ENCODE peak calls at places on chromosomes 5 and 9, in nine cellular contexts. V, P, S, D, Q, N, C, J and F are unnamed samples.

GRCh38 chr9:75658301-75658919 is 232.1 kb upstream of the PCSK5 start:
- DNase-seq in V (no peak), P (peak; percentile 1), S (no peak), D (no peak), Q (no peak), N (no peak), C (no peak), J (peak; percentile 8), F (no peak)

GRCh38 chr9:135341612-135342169 is 137.9 kb upstream of the PPP1R26 start:
- DNase-seq in V (no peak), P (no peak), S (no peak), D (no peak), Q (no peak), N (no peak), C (no peak), J (no peak), F (no peak)

GRCh38 chr9:92140754-92141143 is 25.5 kb upstream of the SPTLC1 start:
- DNase-seq in V (no peak), P (no peak), S (no peak), D (no peak), Q (no peak), N (no peak), C (no peak), J (no peak), F (no peak)

GRCh38 chr5:61423487-61424157 is 91.6 kb downstream of the ZSWIM6 start:
- DNase-seq in V (no peak), P (peak; percentile 40), S (no peak), D (no peak), Q (no peak), N (no peak), C (no peak), J (no peak), F (no peak)

GRCh38 chr5:12691330-12691729 is 787.1 kb upstream of the CTNND2 start:
- DNase-seq in V (no peak), P (no peak), S (no peak), D (no peak), Q (no peak), N (no peak), C (no peak), J (no peak), F (no peak)

GRCh38 chr9:110601098-110601497 is 21.6 kb upstream of the SVEP1 start:
- DNase-seq in V (no peak), P (no peak), S (no peak), D (no peak), Q (no peak), N (no peak), C (no peak), J (no peak), F (no peak)

GRCh38 chr5:10681605-10682428 is 79.2 kb downstream of the DAP start:
- DNase-seq in V (no peak), P (no peak), S (no peak), D (no peak), Q (no peak), N (no peak), C (peak; percentile 77), J (no peak), F (no peak)

GRCh38 chr5:173640166-173640804 is 23.8 kb upstream of the BOD1 start:
- DNase-seq in V (no peak), P (no peak), S (no peak), D (no peak), Q (no peak), N (no peak), C (peak; percentile 28), J (no peak), F (no peak)

GRCh38 chr9:76560481-76560891 is 101.5 kb downstream of the GCNT1 start:
- DNase-seq in V (no peak), P (no peak), S (no peak), D (no peak), Q (no peak), N (no peak), C (no peak), J (peak; percentile 84), F (no peak)

GRCh38 chr5:57626703-57627102 is 144.1 kb upstream of the ACTBL2 start:
- DNase-seq in V (no peak), P (no peak), S (no peak), D (no peak), Q (no peak), N (no peak), C (no peak), J (peak; percentile 6), F (no peak)

GRCh38 chr5:131720714-131721113 is 76.1 kb downstream of the FNIP1 start:
- DNase-seq in V (no peak), P (no peak), S (no peak), D (no peak), Q (no peak), N (no peak), C (no peak), J (peak; percentile 30), F (no peak)

GRCh38 chr5:26893078-26893477 is 145.3 kb downstream of the CDH9 start:
- DNase-seq in V (no peak), P (no peak), S (no peak), D (no peak), Q (no peak), N (no peak), C (no peak), J (no peak), F (no peak)

GRCh38 chr5:154967419-154968024 is 26.6 kb downstream of the MRPL22 start:
- DNase-seq in V (no peak), P (peak; percentile 26), S (no peak), D (no peak), Q (peak; percentile 16), N (no peak), C (no peak), J (no peak), F (no peak)

GRCh38 chr9:114343471-114344187 is 14.0 kb downstream of the ORM2 start:
- DNase-seq in V (no peak), P (peak; percentile 48), S (no peak), D (no peak), Q (no peak), N (no peak), C (no peak), J (no peak), F (no peak)

GRCh38 chr5:169592937-169593650 is 9.5 kb downstream of the SPDL1 start:
- DNase-seq in V (no peak), P (no peak), S (no peak), D (no peak), Q (no peak), N (no peak), C (no peak), J (peak; percentile 71), F (no peak)

GRCh38 chr5:42908509-42909488 is 97.1 kb upstream of the SELENOP start:
- DNase-seq in V (peak; percentile 87), P (peak; percentile 88), S (peak; percentile 80), D (peak; percentile 86), Q (peak; percentile 89), N (no peak), C (peak; percentile 93), J (peak; percentile 73), F (peak; percentile 86)

GRCh38 chr5:128155793-128156192 is 72.2 kb downstream of the SLC12A2 start:
- DNase-seq in V (no peak), P (no peak), S (no peak), D (no peak), Q (no peak), N (no peak), C (no peak), J (no peak), F (no peak)

GRCh38 chr9:87510251-87510683 is 12.6 kb downstream of the DAPK1 start:
- DNase-seq in V (no peak), P (no peak), S (no peak), D (no peak), Q (no peak), N (no peak), C (no peak), J (no peak), F (no peak)

GRCh38 chr5:141366016-141366896 is 2.3 kb downstream of the PCDHGA5 start:
- DNase-seq in V (no peak), P (no peak), S (no peak), D (no peak), Q (no peak), N (no peak), C (no peak), J (no peak), F (no peak)
- H3K9me3 ChIP-seq in V (peaks cover 16% of the 10 kb centered on the region), P (peaks cover 58% of the 10 kb centered on the region), S (peaks cover 8% of the 10 kb centered on the region), D (peaks cover 98% of the 10 kb centered on the region), Q (peaks cover 28% of the 10 kb centered on the region), N (peaks cover 74% of the 10 kb centered on the region), C (peaks cover 57% of the 10 kb centered on the region), J (peaks cover 5% of the 10 kb centered on the region), F (peaks cover 72% of the 10 kb centered on the region)

DNA sequence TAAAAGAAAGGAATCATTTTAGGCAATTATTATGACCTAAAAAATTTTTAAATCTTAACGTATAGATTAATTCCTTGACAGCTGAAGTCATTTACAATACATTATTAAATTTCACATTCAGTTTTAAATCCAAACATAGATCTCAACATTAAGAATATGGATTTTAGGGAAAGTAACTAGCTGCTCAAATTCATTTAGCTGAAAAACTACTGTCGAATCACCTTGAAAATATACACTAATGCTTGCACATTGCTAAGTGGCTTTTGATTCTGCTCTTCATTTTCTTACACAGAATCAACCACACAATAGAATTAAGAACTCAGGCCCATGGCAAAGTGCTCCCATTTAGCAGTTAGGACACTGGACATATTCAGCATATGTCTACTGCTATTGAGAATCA is 454.2 kb downstream of the RAB3C start:
- DNase-seq in V (no peak), P (no peak), S (no peak), D (no peak), Q (no peak), N (no peak), C (no peak), J (no peak), F (no peak)
- H3K4me3 ChIP-seq in V (peak overlapping the region; percentile 87), P (no peak overlapping the region), S (peak overlapping the region; percentile 59), D (peak overlapping the region; percentile 79), Q (no peak overlapping the region), N (no peak overlapping the region), C (peak overlapping the region; percentile 67), J (no peak overlapping the region), F (no peak overlapping the region)

DNA sequence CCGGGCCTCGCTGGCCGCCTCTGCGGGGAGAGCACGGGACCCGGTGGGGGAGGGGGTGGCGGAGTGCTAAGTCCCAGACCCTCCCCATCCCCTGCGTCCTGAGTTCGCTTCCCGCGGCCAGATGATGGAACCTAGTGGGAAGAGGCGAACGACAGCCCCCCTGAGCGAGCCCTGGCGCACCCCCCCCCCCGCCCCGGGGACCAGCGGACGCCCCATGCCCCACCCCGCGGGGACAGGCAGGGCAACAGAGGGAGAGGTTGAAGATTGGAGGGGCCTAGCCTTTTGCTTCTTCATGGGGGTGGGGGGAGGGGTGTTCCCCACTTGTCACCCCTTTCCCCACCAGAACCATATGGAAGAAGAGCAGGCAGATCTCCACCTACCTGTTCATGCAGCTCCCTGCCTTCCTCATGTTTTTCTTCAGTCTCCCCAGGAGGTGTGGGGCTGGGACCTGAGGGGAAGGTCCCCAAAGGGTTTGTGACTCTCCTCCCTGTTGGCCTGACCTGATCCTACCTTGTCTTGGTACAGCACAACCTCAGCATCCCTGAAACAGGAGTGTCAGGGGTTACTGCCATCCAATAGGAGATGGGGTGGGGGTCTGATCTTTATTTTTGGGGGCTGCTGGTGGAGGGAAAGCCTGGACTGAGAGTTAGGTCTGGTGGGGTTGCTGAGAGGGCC is 482 bp downstream of the FAM53C start:
- DNase-seq in V (no peak), P (peak; percentile 25), S (no peak), D (no peak), Q (no peak), N (no peak), C (no peak), J (no peak), F (no peak)
- H3K9me3 ChIP-seq in V (no peaks in the 10 kb centered on the region), P (no peaks in the 10 kb centered on the region), S (no peaks in the 10 kb centered on the region), D (no peaks in the 10 kb centered on the region), Q (no peaks in the 10 kb centered on the region), N (no peaks in the 10 kb centered on the region), C (no peaks in the 10 kb centered on the region), J (no peaks in the 10 kb centered on the region), F (no peaks in the 10 kb centered on the region)

GRCh38 chr9:118669986-118670385 is 699.2 kb downstream of the BRINP1 start:
- DNase-seq in V (no peak), P (no peak), S (no peak), D (no peak), Q (no peak), N (no peak), C (no peak), J (no peak), F (no peak)

GRCh38 chr9:118665226-118665919 is 703.9 kb downstream of the BRINP1 start:
- DNase-seq in V (no peak), P (no peak), S (no peak), D (no peak), Q (no peak), N (no peak), C (no peak), J (no peak), F (no peak)
- H3K4me3 ChIP-seq in V (no peak overlapping the region), P (no peak overlapping the region), S (no peak overlapping the region), D (no peak overlapping the region), Q (no peak overlapping the region), N (no peak overlapping the region), C (no peak overlapping the region), J (no peak overlapping the region), F (no peak overlapping the region)